ENCODE peak calls at places on chromosome 5, in nine cellular contexts. R is tibial nerve, C is endothelial cell of umbilical vein, O is heart left ventricle, I is uterus, D is A549, U is prostate gland, T is breast epithelium, E is HepG2. L is an unnamed sample. For H3K4me1, the result is how much of the 10 kb centered on the place peaks cover.

GRCh38 chr5:34686762-34687268 is 30.7 kb downstream of the RAI14 start:
- DNase-seq in R (peak), C (peak), O (peak), I (peak), D (peak), U (no peak), T (no peak), E (peak), L (peak)

GRCh38 chr5:58259685-58260152 is 200.2 kb downstream of the PLK2 start:
- DNase-seq in R (no peak), C (peak), O (no peak), I (no peak), D (peak), U (no peak), T (no peak), E (peak), L (peak)

GRCh38 chr5:176985516-176985915 is 21.1 kb downstream of the UIMC1 start:
- DNase-seq in R (no peak), C (no peak), O (no peak), I (no peak), D (no peak), U (no peak), T (no peak), E (no peak), L (no peak)

GRCh38 chr5:168364738-168365550 is 73.5 kb downstream of the WWC1 start:
- DNase-seq in R (no peak), C (no peak), O (no peak), I (no peak), D (no peak), U (peak), T (no peak), E (peak), L (peak)

GRCh38 chr5:177389368-177390169 is 5.3 kb downstream of the SLC34A1 start:
- DNase-seq in R (no peak), C (no peak), O (no peak), I (no peak), D (no peak), U (peak), T (no peak), E (peak), L (no peak)

GRCh38 chr5:147756566-147756965 is 26.0 kb downstream of the JAKMIP2 start:
- DNase-seq in R (no peak), C (no peak), O (no peak), I (no peak), D (no peak), U (peak), T (no peak), E (no peak), L (no peak)

GRCh38 chr5:151014680-151015343 is 5.6 kb upstream of the GPX3 start:
- DNase-seq in R (no peak), C (no peak), O (no peak), I (no peak), D (no peak), U (peak), T (no peak), E (peak), L (no peak)

GRCh38 chr5:32503261-32503660 is 58.7 kb upstream of the ZFR start:
- DNase-seq in R (no peak), C (no peak), O (no peak), I (no peak), D (no peak), U (no peak), T (no peak), E (no peak), L (no peak)

GRCh38 chr5:178965465-178966055 is 24.6 kb downstream of the ZNF454 start:
- DNase-seq in R (no peak), C (no peak), O (no peak), I (no peak), D (no peak), U (no peak), T (no peak), E (no peak), L (no peak)

GRCh38 chr5:110062246-110062645 is 372.5 kb downstream of the MAN2A1 start:
- DNase-seq in R (no peak), C (no peak), O (no peak), I (no peak), D (no peak), U (no peak), T (no peak), E (no peak), L (no peak)

GRCh38 chr5:77181596-77182304 is 28.7 kb upstream of the PDE8B start:
- DNase-seq in R (peak), C (no peak), O (no peak), I (no peak), D (no peak), U (no peak), T (no peak), E (no peak), L (peak)

GRCh38 chr5:57937501-57937900 is 454.9 kb upstream of the ACTBL2 start:
- DNase-seq in R (no peak), C (no peak), O (no peak), I (no peak), D (no peak), U (no peak), T (no peak), E (no peak), L (no peak)

GRCh38 chr5:57538341-57538955 is 55.8 kb upstream of the ACTBL2 start:
- DNase-seq in R (no peak), C (no peak), O (no peak), I (no peak), D (peak), U (no peak), T (no peak), E (no peak), L (no peak)

GRCh38 chr5:180100621-180101450 is 29.3 kb upstream of the RNF130 start:
- DNase-seq in R (no peak), C (no peak), O (no peak), I (peak), D (no peak), U (no peak), T (peak), E (no peak), L (no peak)

GRCh38 chr5:2134543-2135299 is 252.0 kb upstream of the IRX4 start:
- DNase-seq in R (no peak), C (no peak), O (no peak), I (no peak), D (peak), U (no peak), T (no peak), E (peak), L (no peak)

GRCh38 chr5:73122875-73123810 is 2.8 kb downstream of the TMEM171 start:
- DNase-seq in R (no peak), C (peak), O (no peak), I (no peak), D (no peak), U (no peak), T (no peak), E (no peak), L (no peak)

GRCh38 chr5:167634432-167634831 is 657.0 kb upstream of the WWC1 start:
- DNase-seq in R (no peak), C (no peak), O (no peak), I (no peak), D (peak), U (no peak), T (no peak), E (no peak), L (no peak)

GRCh38 chr5:30878751-30879150 is 314.7 kb upstream of the CDH6 start:
- DNase-seq in R (no peak), C (no peak), O (no peak), I (no peak), D (no peak), U (no peak), T (no peak), E (no peak), L (no peak)

GRCh38 chr5:130102375-130102774 is 198.1 kb downstream of the CHSY3 start:
- DNase-seq in R (no peak), C (no peak), O (no peak), I (no peak), D (no peak), U (no peak), T (no peak), E (no peak), L (no peak)

GRCh38 chr5:11931638-11932037 is 27.4 kb upstream of the CTNND2 start:
- DNase-seq in R (no peak), C (no peak), O (no peak), I (no peak), D (no peak), U (no peak), T (no peak), E (no peak), L (no peak)

GRCh38 chr5:115939059-115939458 is 23.2 kb upstream of the LVRN start:
- DNase-seq in R (no peak), C (no peak), O (no peak), I (no peak), D (no peak), U (no peak), T (no peak), E (no peak), L (no peak)

GRCh38 chr5:32504923-32505596 is 60.5 kb upstream of the ZFR start:
- DNase-seq in R (peak), C (peak), O (peak), I (peak), D (no peak), U (peak), T (no peak), E (no peak), L (peak)

GRCh38 chr5:73496984-73497457 is 1.2 kb upstream of the BTF3 start:
- DNase-seq in R (no peak), C (peak), O (no peak), I (no peak), D (peak), U (no peak), T (no peak), E (peak), L (no peak)

GRCh38 chr5:76855961-76856360 is 6.1 kb downstream of the S100Z start:
- DNase-seq in R (no peak), C (peak), O (peak), I (no peak), D (no peak), U (no peak), T (no peak), E (no peak), L (no peak)

GRCh38 chr5:157870837-157871834 is 12.2 kb upstream of the CLINT1 start:
- DNase-seq in R (no peak), C (peak), O (no peak), I (no peak), D (peak), U (no peak), T (no peak), E (peak), L (no peak)

GRCh38 chr5:150562832-150563231 is 54.9 kb downstream of the NDST1 start:
- DNase-seq in R (peak), C (peak), O (no peak), I (peak), D (peak), U (no peak), T (no peak), E (peak), L (peak)

GRCh38 chr5:175629231-175629630 is 28.6 kb upstream of the HRH2 start:
- DNase-seq in R (no peak), C (no peak), O (no peak), I (no peak), D (no peak), U (no peak), T (no peak), E (no peak), L (no peak)

GRCh38 chr5:55625603-55625875 is 86.6 kb downstream of the SLC38A9 start:
- DNase-seq in R (no peak), C (no peak), O (no peak), I (no peak), D (no peak), U (no peak), T (no peak), E (no peak), L (no peak)

GRCh38 chr5:140664353-140665119 is at the start of gene WDR55:
- DNase-seq in R (peak), C (peak), O (peak), I (peak), D (peak), U (peak), T (peak), E (peak), L (peak)
- TF ChIP-seq POLR2A in R (peak), C (peak), O (peak), I (peak), D (peak), U (peak), T (no peak), E (peak), L (peak)

GRCh38 chr5:140566665-140567064 is 2.0 kb downstream of the SLC35A4 start:
- DNase-seq in R (no peak), C (no peak), O (no peak), I (no peak), D (no peak), U (no peak), T (no peak), E (no peak), L (no peak)

GRCh38 chr5:140565780-140566095 is 1.1 kb downstream of the SLC35A4 start:
- DNase-seq in R (no peak), C (no peak), O (no peak), I (no peak), D (no peak), U (no peak), T (no peak), E (no peak), L (peak)

GRCh38 chr5:140563554-140563953 is 844 bp downstream of the APBB3 start:
- DNase-seq in R (no peak), C (no peak), O (peak), I (peak), D (no peak), U (no peak), T (no peak), E (no peak), L (peak)

GRCh38 chr5:140565024-140565779 is 574 bp downstream of the SLC35A4 start:
- DNase-seq in R (no peak), C (peak), O (no peak), I (no peak), D (no peak), U (no peak), T (no peak), E (no peak), L (no peak)

DNA sequence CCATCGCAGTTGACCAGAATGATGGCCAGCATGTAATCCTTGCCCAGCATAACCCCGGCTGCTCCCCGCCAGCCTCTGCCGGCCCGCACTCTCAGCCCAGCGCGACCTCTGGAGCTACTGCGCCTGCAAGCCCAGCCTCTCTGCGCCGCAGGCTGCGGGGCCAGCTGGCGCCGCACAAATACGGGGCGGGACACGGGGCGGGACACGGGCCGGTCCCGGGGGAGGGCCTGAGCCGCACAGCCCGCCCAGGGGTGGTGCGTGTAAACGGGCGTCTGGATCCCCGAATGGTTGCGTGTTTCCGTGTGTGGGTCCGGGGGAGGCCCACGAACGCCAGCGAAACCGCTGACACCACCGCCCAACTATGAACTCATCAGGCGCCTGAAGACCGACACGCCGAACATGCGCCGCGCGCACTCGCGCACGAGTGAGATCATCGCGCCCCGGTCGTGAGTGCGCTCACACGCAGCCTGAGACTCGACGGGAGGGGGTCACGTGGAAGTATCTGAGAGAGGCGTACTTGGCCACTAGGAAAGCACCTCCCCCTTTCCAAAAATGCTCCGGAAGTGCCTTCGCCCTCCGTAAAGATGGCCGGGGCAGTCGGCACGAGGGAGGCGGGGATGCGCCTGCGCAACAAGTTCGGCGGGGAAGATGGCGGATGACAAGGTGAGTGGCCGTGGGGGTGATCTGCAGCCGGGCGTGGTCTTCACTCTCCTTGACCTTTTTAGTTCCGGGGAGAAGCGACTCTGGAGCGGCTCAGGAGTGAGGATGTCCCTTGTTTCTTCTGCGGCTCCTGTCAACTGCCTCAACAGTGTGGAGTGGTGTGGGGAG is at the start of the genes APBB3 and SLC35A4:
- DNase-seq in R (peak), C (peak), O (peak), I (peak), D (peak), U (peak), T (peak), E (peak), L (peak)
- H3K4me1 ChIP-seq in R (under half), C (under half), O (under half), I (under half), D (under half), U (under half), T (under half), E (under half), L (under half)

GRCh38 chr5:62373382-62373781 is 30.3 kb downstream of the DIMT1 start:
- DNase-seq in R (no peak), C (no peak), O (no peak), I (no peak), D (no peak), U (no peak), T (no peak), E (no peak), L (no peak)
- H3K27ac ChIP-seq in R (no peak), C (no peak), O (no peak), I (no peak), D (no peak), U (no peak), T (no peak), E (no peak), L (no peak)

GRCh38 chr5:154714271-154714986 is 40.7 kb upstream of the LARP1 start:
- DNase-seq in R (no peak), C (peak), O (no peak), I (no peak), D (no peak), U (no peak), T (no peak), E (peak), L (peak)

GRCh38 chr5:154709368-154710305 is 45.5 kb upstream of the LARP1 start:
- DNase-seq in R (no peak), C (no peak), O (no peak), I (no peak), D (no peak), U (no peak), T (no peak), E (no peak), L (no peak)

GRCh38 chr5:154713615-154714125 is 41.5 kb upstream of the LARP1 start:
- DNase-seq in R (no peak), C (peak), O (no peak), I (no peak), D (no peak), U (no peak), T (no peak), E (peak), L (peak)

GRCh38 chr5:154708845-154709244 is 46.3 kb upstream of the LARP1 start:
- DNase-seq in R (no peak), C (no peak), O (no peak), I (no peak), D (no peak), U (no peak), T (no peak), E (peak), L (no peak)

GRCh38 chr5:154712518-154713437 is 42.4 kb upstream of the LARP1 start:
- DNase-seq in R (no peak), C (no peak), O (no peak), I (no peak), D (no peak), U (peak), T (no peak), E (no peak), L (peak)
- TF ChIP-seq POLR2A in R (no peak), C (no peak), O (no peak), I (no peak), D (no peak), U (peak), T (no peak), E (no peak), L (no peak)

GRCh38 chr5:78808380-78808779 is 159.8 kb upstream of the LHFPL2 start:
- DNase-seq in R (no peak), C (no peak), O (peak), I (no peak), D (no peak), U (no peak), T (no peak), E (no peak), L (peak)

GRCh38 chr5:78808818-78809217 is 160.2 kb upstream of the LHFPL2 start:
- DNase-seq in R (no peak), C (no peak), O (no peak), I (no peak), D (no peak), U (no peak), T (no peak), E (no peak), L (no peak)

GRCh38 chr5:78811121-78811832 is 162.7 kb upstream of the LHFPL2 start:
- DNase-seq in R (no peak), C (peak), O (no peak), I (no peak), D (no peak), U (no peak), T (no peak), E (no peak), L (no peak)

GRCh38 chr5:78809444-78809843 is 160.9 kb upstream of the LHFPL2 start:
- DNase-seq in R (no peak), C (no peak), O (no peak), I (no peak), D (no peak), U (no peak), T (no peak), E (no peak), L (peak)

GRCh38 chr5:78810098-78810497 is 161.5 kb upstream of the LHFPL2 start:
- DNase-seq in R (no peak), C (no peak), O (no peak), I (no peak), D (no peak), U (no peak), T (no peak), E (no peak), L (no peak)
- H3K4me1 ChIP-seq in R (under half), C (under half), O (under half), I (under half), D (under half), U (under half), T (under half), E (under half), L (under half)

DNA sequence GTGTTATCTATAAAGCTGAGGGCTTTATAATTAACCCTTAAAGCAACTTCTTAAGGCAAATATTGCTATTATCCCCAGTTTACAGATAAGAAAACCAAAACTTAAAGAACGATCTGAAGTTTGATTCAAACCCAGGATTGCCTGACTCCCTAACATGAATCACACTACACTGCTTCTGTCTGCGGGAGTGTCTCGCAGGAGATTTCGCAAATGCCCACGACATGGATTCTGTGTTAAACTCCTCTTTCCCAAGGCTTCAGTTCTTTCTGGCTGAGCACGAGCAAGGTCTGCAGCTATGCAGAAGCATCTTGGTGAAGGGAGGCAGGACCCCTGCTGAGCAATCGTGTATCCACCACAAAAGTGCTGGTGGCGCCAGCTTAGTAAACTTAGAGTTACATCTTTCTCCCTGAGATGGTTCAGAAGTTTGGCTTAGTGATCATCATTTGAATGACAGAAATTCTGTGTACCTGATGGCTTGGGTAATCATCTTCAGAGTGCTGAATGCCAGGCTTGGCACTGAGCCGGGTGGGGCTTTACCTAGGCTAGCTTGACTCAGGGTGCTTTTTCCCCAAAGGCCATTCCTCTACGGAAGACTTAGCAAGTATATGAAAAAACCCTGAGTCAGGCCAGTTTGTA is 81.4 kb upstream of the PIK3R1 start:
- DNase-seq in R (no peak), C (no peak), O (no peak), I (no peak), D (no peak), U (peak), T (no peak), E (no peak), L (no peak)
- H3K27ac ChIP-seq in R (no peak), C (no peak), O (no peak), I (no peak), D (no peak), U (no peak), T (no peak), E (no peak), L (no peak)

DNA sequence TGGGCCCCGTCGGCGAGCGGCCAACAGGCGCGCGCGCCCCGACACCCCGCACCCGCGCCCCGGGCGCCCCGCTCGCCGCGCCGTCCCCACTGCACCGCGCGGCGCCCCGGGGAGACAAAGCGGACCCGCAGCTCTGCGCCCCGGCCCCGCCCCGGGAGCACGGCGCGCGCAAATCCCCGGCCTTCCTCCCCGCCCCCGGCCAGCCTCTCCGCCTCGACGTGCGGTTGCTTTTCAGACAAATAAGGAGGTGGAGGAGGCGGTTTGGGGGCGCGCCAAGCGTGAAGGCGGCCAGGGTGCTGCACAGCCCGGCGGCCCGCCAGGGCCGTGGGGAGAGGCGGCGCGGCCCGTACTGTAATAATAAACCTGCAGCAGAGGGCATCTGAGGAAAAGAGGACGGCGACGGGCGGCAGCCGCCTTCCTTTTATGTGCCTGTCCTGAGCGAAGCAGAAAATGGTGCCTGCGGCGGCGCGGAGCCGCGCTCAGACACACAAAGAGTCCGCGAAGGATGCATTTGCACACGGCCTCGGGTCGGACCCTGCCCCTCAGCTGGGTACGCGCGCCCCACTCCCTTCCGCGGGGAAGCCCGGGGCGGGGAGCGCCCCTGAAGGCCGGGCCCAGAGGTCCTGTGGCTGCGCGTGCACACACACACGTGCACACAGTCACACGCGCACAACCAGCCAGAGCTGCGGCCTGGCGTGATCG is 739 bp upstream of the NREP start:
- DNase-seq in R (peak), C (peak), O (peak), I (peak), D (peak), U (peak), T (peak), E (peak), L (peak)
- TF ChIP-seq POLR2A in R (no peak), C (no peak), O (no peak), I (peak), D (peak), U (no peak), T (no peak), E (no peak), L (peak)